ENCODE peak calls at places on chromosomes 1 and 21, in four cellular contexts. G, F, S and U are unnamed samples.

GRCh38 chr1:37631039-37631428 is 3.7 kb downstream of the RSPO1 start:
- DNase-seq in G (no peak), S (no peak), F (no peak), U (no peak)

GRCh38 chr1:31954607-31955283 is 16.6 kb upstream of the PTP4A2 start:
- DNase-seq in F (no peak), G (peak), S (peak), U (no peak)

GRCh38 chr1:76278711-76279386 is 204.3 kb downstream of the ST6GALNAC3 start:
- DNase-seq in S (no peak), G (no peak), F (no peak), U (no peak)

GRCh38 chr1:238628130-238628529 is 737.4 kb upstream of the ZP4 start:
- DNase-seq in F (no peak), G (no peak), S (no peak), U (no peak)

GRCh38 chr1:40794915-40795715 is 11.5 kb downstream of the KCNQ4 start:
- DNase-seq in S (no peak), G (no peak), F (peak), U (no peak)

GRCh38 chr1:64844609-64845008 is 99.7 kb downstream of the RAVER2 start:
- DNase-seq in F (no peak), S (no peak), G (no peak), U (no peak)

GRCh38 chr1:107147813-107148212 is 7.0 kb downstream of the NTNG1 start:
- DNase-seq in F (no peak), G (no peak), S (no peak), U (no peak)

GRCh38 chr21:44516828-44517174 is 23.2 kb downstream of the KRTAP10-1 start:
- DNase-seq in S (no peak), G (no peak), F (no peak), U (no peak)

GRCh38 chr1:208190784-208191183 is 53.4 kb downstream of the PLXNA2 start:
- DNase-seq in S (no peak), F (no peak), G (no peak), U (no peak)

GRCh38 chr1:155049651-155050559 is 1.2 kb upstream of the ADAM15 start:
- DNase-seq in S (no peak), F (no peak), G (no peak), U (no peak)

GRCh38 chr1:31605908-31606427 is 11.5 kb upstream of the HCRTR1 start:
- DNase-seq in S (peak), G (no peak), F (no peak), U (no peak)

GRCh38 chr1:112808861-112809684 is 93.9 kb upstream of the PPM1J start:
- DNase-seq in S (peak), G (peak), F (peak), U (peak)

GRCh38 chr1:209710098-209710497 is 5.5 kb downstream of the HSD11B1 start:
- DNase-seq in F (no peak), G (no peak), S (no peak), U (no peak)

GRCh38 chr21:32382108-32382601 is 10.7 kb downstream of the URB1 start:
- DNase-seq in S (no peak), G (peak), F (no peak), U (no peak)

GRCh38 chr21:41729701-41730368 is 37.0 kb downstream of the RIPK4 start:
- DNase-seq in F (no peak), G (no peak), S (no peak), U (no peak)

GRCh38 chr1:30757196-30757949 is at the start of gene LAPTM5:
- DNase-seq in F (peak), G (no peak), S (peak), U (no peak)

GRCh38 chr1:63592536-63593302 is 492 bp upstream of the PGM1 start:
- DNase-seq in S (no peak), G (no peak), F (no peak), U (no peak)

GRCh38 chr1:183101841-183102276 is 78.6 kb downstream of the LAMC1 start:
- DNase-seq in F (no peak), S (peak), G (no peak), U (no peak)

GRCh38 chr1:76870037-76870436 is 2.8 kb downstream of the ST6GALNAC5 start:
- DNase-seq in S (no peak), F (no peak), G (no peak), U (no peak)

GRCh38 chr21:34968414-34969333 is 80.4 kb downstream of the RUNX1 start:
- DNase-seq in S (peak), G (no peak), F (no peak), U (no peak)

GRCh38 chr1:117681093-117681950 is 75.5 kb downstream of the TENT5C start:
- DNase-seq in S (no peak), G (no peak), F (no peak), U (no peak)